ENCODE peak calls at places on chromosomes 1 and 21, in five cellular contexts. V is body of pancreas, D is esophagus muscularis mucosa, H is cardiac muscle cell, Y is GM23338. M is an unnamed sample.
A peak's percentile ranks its signal among the peaks of the same experiment; 100 is the strongest.

GRCh38 chr1:24683713-24684162 is 40.6 kb downstream of the SRRM1 start:
- DNase-seq in V (no peak), D (no peak), H (peak; percentile 92), Y (no peak), M (no peak)

GRCh38 chr1:34653110-34653509 is 101.7 kb upstream of the GJB5 start:
- DNase-seq in V (no peak), D (peak; percentile 68), H (no peak), Y (no peak), M (no peak)

GRCh38 chr21:46082638-46083270 is 15.2 kb upstream of the COL6A2 start:
- DNase-seq in V (peak; percentile 7), D (peak; percentile 81), H (no peak), Y (no peak), M (no peak)

GRCh38 chr1:47870946-47871750 is 126.0 kb downstream of the TRABD2B start:
- DNase-seq in V (no peak), D (no peak), H (no peak), Y (no peak), M (no peak)

GRCh38 chr1:231676487-231676886 is 49.9 kb downstream of the DISC1 start:
- DNase-seq in V (no peak), D (no peak), H (peak; percentile 25), Y (no peak), M (no peak)

GRCh38 chr1:89953072-89953626 is 41.8 kb upstream of the ZNF326 start:
- DNase-seq in V (no peak), D (no peak), H (peak; percentile 56), Y (peak; percentile 70), M (peak; percentile 24)

GRCh38 chr1:77370588-77371306 is 88.9 kb downstream of the AK5 start:
- DNase-seq in V (no peak), D (no peak), H (peak; percentile 78), Y (no peak), M (no peak)

GRCh38 chr1:234768171-234768568 is 158.2 kb upstream of the IRF2BP2 start:
- DNase-seq in V (no peak), D (no peak), H (no peak), Y (no peak), M (no peak)

GRCh38 chr1:176208034-176208433 is 948 bp upstream of the COP1 start:
- DNase-seq in V (no peak), D (no peak), H (no peak), Y (peak; percentile 20), M (no peak)

GRCh38 chr1:225603538-225604354 is 49.2 kb downstream of the ENAH start:
- DNase-seq in V (no peak), D (no peak), H (peak; percentile 72), Y (no peak), M (no peak)

GRCh38 chr1:229557913-229558414 is 543 bp downstream of the ABCB10 start:
- DNase-seq in V (peak; percentile 39), D (no peak), H (peak; percentile 24), Y (peak; percentile 51), M (peak; percentile 10)

GRCh38 chr1:222829868-222830267 is 15.0 kb downstream of the DISP1 start:
- DNase-seq in V (no peak), D (no peak), H (peak; percentile 85), Y (no peak), M (no peak)

GRCh38 chr21:31336739-31337040 is 7.4 kb downstream of the TIAM1 start:
- DNase-seq in V (no peak), D (no peak), H (no peak), Y (no peak), M (no peak)

GRCh38 chr1:153677718-153678518 is 570 bp upstream of the NPR1 start:
- DNase-seq in V (peak; percentile 55), D (no peak), H (peak; percentile 69), Y (peak; percentile 85), M (peak; percentile 43)

GRCh38 chr1:183731151-183731550 is 73.8 kb upstream of the RGL1 start:
- DNase-seq in V (no peak), D (no peak), H (no peak), Y (no peak), M (no peak)

GRCh38 chr21:44785620-44786344 is 15.8 kb downstream of the UBE2G2 start:
- DNase-seq in V (no peak), D (no peak), H (peak; percentile 30), Y (no peak), M (no peak)

GRCh38 chr1:115596080-115596795 is 45.5 kb upstream of the VANGL1 start:
- DNase-seq in V (no peak), D (no peak), H (peak; percentile 84), Y (no peak), M (no peak)

GRCh38 chr1:113747376-113747775 is 11.9 kb downstream of the PHTF1 start:
- DNase-seq in V (no peak), D (no peak), H (peak; percentile 55), Y (no peak), M (no peak)

GRCh38 chr1:100438789-100439188 is 86.5 kb downstream of the CDC14A start:
- DNase-seq in V (no peak), D (no peak), H (no peak), Y (no peak), M (no peak)

GRCh38 chr1:60488857-60489256 is 415.3 kb upstream of the C1orf87 start:
- DNase-seq in V (no peak), D (no peak), H (peak; percentile 73), Y (no peak), M (no peak)

DNA sequence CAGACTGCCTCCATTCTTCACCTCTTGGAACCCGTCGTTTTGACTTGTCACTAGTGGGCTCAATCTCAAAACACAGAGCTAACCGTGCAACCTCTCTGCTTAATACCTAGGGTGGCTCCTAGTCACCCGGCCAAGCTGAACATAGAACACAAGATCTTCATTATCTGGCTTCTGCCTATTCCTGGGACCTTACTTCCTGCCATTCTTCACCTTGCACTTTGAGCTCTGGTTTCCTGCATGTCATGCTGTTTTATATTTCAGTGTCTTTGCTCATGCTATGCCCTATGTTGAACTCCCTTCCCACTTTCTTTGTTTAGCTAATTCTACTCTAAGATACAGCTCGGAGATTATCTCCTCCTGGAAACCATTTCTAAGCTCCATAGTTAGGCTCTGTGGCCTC is 12.9 kb downstream of the GPSM2 start:
- DNase-seq in V (no peak), D (no peak), H (no peak), Y (no peak), M (no peak)
- H3K4me1 ChIP-seq in V (no peaks in the 10 kb centered on the region), D (peaks cover 23% of the 10 kb centered on the region), H (peaks cover 5% of the 10 kb centered on the region), Y (peaks cover 8% of the 10 kb centered on the region), M (no peaks in the 10 kb centered on the region)

DNA sequence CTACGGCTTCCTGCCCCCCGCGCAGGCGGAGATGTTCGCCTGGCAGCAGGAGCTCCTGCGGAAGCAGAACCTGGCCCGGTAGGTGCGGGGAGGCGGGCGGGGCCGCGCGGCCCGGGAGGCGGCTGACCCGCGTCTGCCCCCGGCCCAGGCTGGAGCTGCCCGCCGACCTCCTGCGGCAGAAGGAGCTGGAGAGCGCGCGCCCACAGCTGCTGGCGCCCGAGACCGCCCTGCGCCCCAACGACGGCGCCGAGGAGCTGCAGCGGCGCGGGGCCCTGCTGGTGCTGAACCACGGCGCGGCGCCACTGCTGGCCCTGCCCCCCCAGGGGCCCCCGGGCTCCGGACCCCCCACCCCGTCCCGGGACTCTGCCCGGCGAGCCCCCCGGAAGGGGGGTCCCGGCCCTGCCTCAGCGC is 16.6 kb downstream of the NOC2L start:
- DNase-seq in V (no peak), D (no peak), H (peak; percentile 51), Y (peak; percentile 70), M (no peak)
- H3K4me1 ChIP-seq in V (peaks cover 39% of the 10 kb centered on the region), D (peaks cover 57% of the 10 kb centered on the region), H (peaks cover 18% of the 10 kb centered on the region), Y (peaks cover 5% of the 10 kb centered on the region), M (peaks cover 3% of the 10 kb centered on the region)

DNA sequence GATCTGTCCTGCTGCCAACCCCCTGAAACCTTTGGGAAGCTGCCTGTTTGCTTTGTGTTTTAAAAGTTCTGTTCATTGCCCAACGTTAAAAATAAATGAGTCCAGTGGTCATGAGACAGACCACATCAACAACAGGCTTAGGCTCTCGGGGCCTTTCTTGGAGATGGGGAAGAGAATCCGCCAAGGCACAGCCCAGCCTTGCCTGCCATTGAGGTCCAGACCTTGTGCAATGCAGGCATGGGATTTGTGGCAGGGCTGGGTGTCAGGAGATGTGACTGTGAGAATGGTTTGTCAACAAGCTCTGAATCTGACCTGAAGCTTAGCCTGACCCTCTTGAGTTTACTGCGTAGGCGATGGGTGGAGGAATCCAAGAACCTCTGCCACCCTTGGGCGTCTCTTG is 4.2 kb downstream of the SPSB1 start:
- DNase-seq in V (no peak), D (no peak), H (no peak), Y (no peak), M (no peak)
- H3K4me1 ChIP-seq in V (peaks cover 55% of the 10 kb centered on the region), D (peaks cover 83% of the 10 kb centered on the region), H (no peaks in the 10 kb centered on the region), Y (no peaks in the 10 kb centered on the region), M (peaks cover 15% of the 10 kb centered on the region)

GRCh38 chr1:156104065-156104810 is 10.3 kb upstream of the LMNA start:
- DNase-seq in V (peak; percentile 64), D (no peak), H (peak; percentile 92), Y (peak; percentile 65), M (peak; percentile 32)
- H3K4me1 ChIP-seq in V (peaks cover 51% of the 10 kb centered on the region), D (peaks cover 88% of the 10 kb centered on the region), H (peaks cover 45% of the 10 kb centered on the region), Y (peaks cover 36% of the 10 kb centered on the region), M (peaks cover 12% of the 10 kb centered on the region)

DNA sequence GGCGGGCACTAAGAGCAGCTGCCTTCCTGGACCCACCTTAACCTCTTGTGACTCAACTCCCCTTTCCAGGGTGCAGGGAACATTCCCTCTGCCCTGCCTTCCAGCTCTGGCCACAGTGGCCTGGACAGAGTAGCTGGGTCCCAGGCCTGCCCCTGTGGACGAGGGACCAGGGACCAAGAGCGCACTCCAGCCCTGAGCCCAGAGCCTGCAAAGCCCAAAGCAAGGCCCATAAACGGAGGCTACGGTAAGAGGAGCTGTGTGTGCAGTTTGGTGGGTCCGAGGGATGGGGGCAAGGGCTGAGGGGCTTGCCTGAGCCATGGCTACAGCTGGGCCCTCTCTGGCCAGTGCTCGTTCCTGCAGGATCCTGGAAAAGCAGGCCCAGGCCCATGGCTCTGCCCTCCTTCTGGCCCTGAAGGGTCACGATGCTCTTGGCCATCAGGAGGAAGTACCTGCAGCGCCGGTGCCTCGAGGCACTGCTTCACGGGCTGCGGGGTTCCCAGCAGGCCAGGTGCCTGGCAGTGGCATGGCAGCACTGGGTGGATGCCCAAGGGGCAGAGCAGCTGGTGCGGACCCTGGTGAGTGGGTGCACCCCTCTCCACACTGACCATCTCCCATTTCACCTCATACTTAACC is 17.8 kb downstream of the MTHFR start:
- DNase-seq in V (no peak), D (no peak), H (no peak), Y (peak; percentile 21), M (no peak)
- H3K4me1 ChIP-seq in V (peaks cover 62% of the 10 kb centered on the region), D (peaks cover 83% of the 10 kb centered on the region), H (peaks cover 78% of the 10 kb centered on the region), Y (peaks cover 38% of the 10 kb centered on the region), M (peaks cover 4% of the 10 kb centered on the region)

GRCh38 chr1:162677607-162678371 is 45.5 kb downstream of the DDR2 start:
- DNase-seq in V (no peak), D (no peak), H (no peak), Y (no peak), M (no peak)
- H3K4me1 ChIP-seq in V (peaks cover 11% of the 10 kb centered on the region), D (peaks cover 83% of the 10 kb centered on the region), H (no peaks in the 10 kb centered on the region), Y (no peaks in the 10 kb centered on the region), M (no peaks in the 10 kb centered on the region)

GRCh38 chr1:26533951-26534514 is 4.5 kb downstream of the RPS6KA1 start:
- DNase-seq in V (peak; percentile 38), D (no peak), H (no peak), Y (no peak), M (no peak)
- H3K4me1 ChIP-seq in V (peaks cover 63% of the 10 kb centered on the region), D (peaks cover 15% of the 10 kb centered on the region), H (peaks cover 9% of the 10 kb centered on the region), Y (peaks cover 19% of the 10 kb centered on the region), M (peaks cover 48% of the 10 kb centered on the region)